ENCODE peak calls at places on chromosomes 2 and 18, in four cellular contexts. One of them, this sample, is unnamed.

GRCh38 chr18:65938592-65939372 is 188.0 kb downstream of the CDH7 start:
- DNase-seq in brain pericyte: no peak
- DNase-seq in activated T-helper 1 cell treated with anti-CD3 and anti-CD28 coated beads, Interleukin-12 subunit alpha, Interleukin-12 subunit beta, Interleukin-2, Interleukin-4 antibody, amounts not matched to agents 30 ng/mL and 10 ng/mL and 1 ng/mL, durations not matched to agents 14 hours and 24 hours and 36 hours: no peak
- DNase-seq in NCI-H2081: peak
- DNase-seq in this sample: no peak

GRCh38 chr18:48229445-48230052 is 179.6 kb downstream of the ZBTB7C start:
- DNase-seq in brain pericyte: no peak
- DNase-seq in activated T-helper 1 cell treated with anti-CD3 and anti-CD28 coated beads, Interleukin-12 subunit alpha, Interleukin-12 subunit beta, Interleukin-2, Interleukin-4 antibody, amounts not matched to agents 30 ng/mL and 10 ng/mL and 1 ng/mL, durations not matched to agents 14 hours and 24 hours and 36 hours: no peak
- DNase-seq in NCI-H2081: peak
- DNase-seq in this sample: peak

GRCh38 chr2:169504651-169505050 is 4.9 kb upstream of the KLHL41 start:
- DNase-seq in brain pericyte: no peak
- DNase-seq in activated T-helper 1 cell treated with anti-CD3 and anti-CD28 coated beads, Interleukin-12 subunit alpha, Interleukin-12 subunit beta, Interleukin-2, Interleukin-4 antibody, amounts not matched to agents 30 ng/mL and 10 ng/mL and 1 ng/mL, durations not matched to agents 14 hours and 24 hours and 36 hours: no peak
- DNase-seq in NCI-H2081: no peak
- DNase-seq in this sample: no peak

GRCh38 chr18:2641638-2642037 is 13.9 kb upstream of the SMCHD1 start:
- DNase-seq in brain pericyte: no peak
- DNase-seq in activated T-helper 1 cell treated with anti-CD3 and anti-CD28 coated beads, Interleukin-12 subunit alpha, Interleukin-12 subunit beta, Interleukin-2, Interleukin-4 antibody, amounts not matched to agents 30 ng/mL and 10 ng/mL and 1 ng/mL, durations not matched to agents 14 hours and 24 hours and 36 hours: no peak
- DNase-seq in NCI-H2081: no peak
- DNase-seq in this sample: no peak

GRCh38 chr2:152369176-152369860 is 34.3 kb downstream of the FMNL2 start:
- DNase-seq in brain pericyte: peak
- DNase-seq in activated T-helper 1 cell treated with anti-CD3 and anti-CD28 coated beads, Interleukin-12 subunit alpha, Interleukin-12 subunit beta, Interleukin-2, Interleukin-4 antibody, amounts not matched to agents 30 ng/mL and 10 ng/mL and 1 ng/mL, durations not matched to agents 14 hours and 24 hours and 36 hours: no peak
- DNase-seq in NCI-H2081: no peak
- DNase-seq in this sample: no peak

GRCh38 chr18:34773961-34774754 is 64.1 kb downstream of the DTNA start:
- DNase-seq in brain pericyte: peak
- DNase-seq in activated T-helper 1 cell treated with anti-CD3 and anti-CD28 coated beads, Interleukin-12 subunit alpha, Interleukin-12 subunit beta, Interleukin-2, Interleukin-4 antibody, amounts not matched to agents 30 ng/mL and 10 ng/mL and 1 ng/mL, durations not matched to agents 14 hours and 24 hours and 36 hours: no peak
- DNase-seq in NCI-H2081: peak
- DNase-seq in this sample: peak

GRCh38 chr18:47931707-47932103 is 1.2 kb upstream of the SMAD2 start:
- DNase-seq in brain pericyte: no peak
- DNase-seq in activated T-helper 1 cell treated with anti-CD3 and anti-CD28 coated beads, Interleukin-12 subunit alpha, Interleukin-12 subunit beta, Interleukin-2, Interleukin-4 antibody, amounts not matched to agents 30 ng/mL and 10 ng/mL and 1 ng/mL, durations not matched to agents 14 hours and 24 hours and 36 hours: no peak
- DNase-seq in NCI-H2081: no peak
- DNase-seq in this sample: peak

GRCh38 chr18:9535430-9535972 is 60.2 kb downstream of the RALBP1 start:
- DNase-seq in brain pericyte: peak
- DNase-seq in activated T-helper 1 cell treated with anti-CD3 and anti-CD28 coated beads, Interleukin-12 subunit alpha, Interleukin-12 subunit beta, Interleukin-2, Interleukin-4 antibody, amounts not matched to agents 30 ng/mL and 10 ng/mL and 1 ng/mL, durations not matched to agents 14 hours and 24 hours and 36 hours: no peak
- DNase-seq in NCI-H2081: no peak
- DNase-seq in this sample: peak

GRCh38 chr2:62845256-62845655 is 139.7 kb downstream of the EHBP1 start:
- DNase-seq in brain pericyte: no peak
- DNase-seq in activated T-helper 1 cell treated with anti-CD3 and anti-CD28 coated beads, Interleukin-12 subunit alpha, Interleukin-12 subunit beta, Interleukin-2, Interleukin-4 antibody, amounts not matched to agents 30 ng/mL and 10 ng/mL and 1 ng/mL, durations not matched to agents 14 hours and 24 hours and 36 hours: no peak
- DNase-seq in NCI-H2081: no peak
- DNase-seq in this sample: no peak

GRCh38 chr2:201779996-201780673 is 598 bp downstream of the ALS2 start:
- DNase-seq in brain pericyte: no peak
- DNase-seq in activated T-helper 1 cell treated with anti-CD3 and anti-CD28 coated beads, Interleukin-12 subunit alpha, Interleukin-12 subunit beta, Interleukin-2, Interleukin-4 antibody, amounts not matched to agents 30 ng/mL and 10 ng/mL and 1 ng/mL, durations not matched to agents 14 hours and 24 hours and 36 hours: peak
- DNase-seq in NCI-H2081: no peak
- DNase-seq in this sample: peak

GRCh38 chr2:3585239-3586109 is 9.4 kb upstream of the COLEC11 start:
- DNase-seq in brain pericyte: peak
- DNase-seq in activated T-helper 1 cell treated with anti-CD3 and anti-CD28 coated beads, Interleukin-12 subunit alpha, Interleukin-12 subunit beta, Interleukin-2, Interleukin-4 antibody, amounts not matched to agents 30 ng/mL and 10 ng/mL and 1 ng/mL, durations not matched to agents 14 hours and 24 hours and 36 hours: no peak
- DNase-seq in NCI-H2081: peak
- DNase-seq in this sample: peak

GRCh38 chr2:221897718-221898117 is 325.6 kb upstream of the EPHA4 start:
- DNase-seq in brain pericyte: no peak
- DNase-seq in activated T-helper 1 cell treated with anti-CD3 and anti-CD28 coated beads, Interleukin-12 subunit alpha, Interleukin-12 subunit beta, Interleukin-2, Interleukin-4 antibody, amounts not matched to agents 30 ng/mL and 10 ng/mL and 1 ng/mL, durations not matched to agents 14 hours and 24 hours and 36 hours: no peak
- DNase-seq in NCI-H2081: no peak
- DNase-seq in this sample: no peak

GRCh38 chr2:51290725-51291124 is 258.8 kb upstream of the NRXN1 start:
- DNase-seq in brain pericyte: no peak
- DNase-seq in activated T-helper 1 cell treated with anti-CD3 and anti-CD28 coated beads, Interleukin-12 subunit alpha, Interleukin-12 subunit beta, Interleukin-2, Interleukin-4 antibody, amounts not matched to agents 30 ng/mL and 10 ng/mL and 1 ng/mL, durations not matched to agents 14 hours and 24 hours and 36 hours: no peak
- DNase-seq in NCI-H2081: no peak
- DNase-seq in this sample: no peak

This sample was measured in NCI-H2227 treated with DMSO at 0.1 percent for 48 hours.